ENCODE peak calls at places on chromosomes 6 and 20, in nine cellular contexts. X, Y, M, J, K, V, R, U and C are unnamed samples.
A peak's percentile ranks its signal among the peaks of the same experiment; 100 is the strongest.

GRCh38 chr6:3789896-3790558 is 38.5 kb upstream of the PXDC1 start:
- DNase-seq in V (no peak), K (no peak), U (no peak), Y (no peak), R (no peak), M (no peak), X (no peak), J (no peak), C (no peak)

GRCh38 chr20:35286077-35286898 is 1.7 kb upstream of the EIF6 start:
- DNase-seq in V (no peak), Y (no peak), M (no peak), K (no peak), R (no peak), J (no peak), U (no peak), X (no peak), C (no peak)

GRCh38 chr6:134060491-134061106 is 8.2 kb upstream of the SLC2A12 start:
- DNase-seq in X (no peak), Y (no peak), U (peak; percentile 66), K (peak; percentile 77), M (peak; percentile 70), J (no peak), R (peak; percentile 8), V (no peak), C (no peak)

GRCh38 chr6:5898102-5898501 is 108.6 kb downstream of the NRN1 start:
- DNase-seq in X (no peak), V (no peak), J (no peak), U (no peak), Y (no peak), R (no peak), K (no peak), M (no peak), C (no peak)

GRCh38 chr6:17015551-17016381 is 86.1 kb upstream of the STMND1 start:
- DNase-seq in M (peak; percentile 75), V (no peak), Y (no peak), U (peak; percentile 26), R (no peak), K (peak; percentile 39), J (no peak), X (no peak), C (no peak)

GRCh38 chr6:72826744-72827438 is 205.0 kb downstream of the KCNQ5 start:
- DNase-seq in V (no peak), Y (no peak), M (no peak), R (peak; percentile 51), J (no peak), K (peak; percentile 88), X (no peak), U (peak; percentile 50), C (no peak)

GRCh38 chr6:148969679-148970078 is 222.8 kb downstream of the UST start:
- DNase-seq in X (no peak), V (no peak), J (peak; percentile 92), K (no peak), U (peak; percentile 74), M (peak; percentile 54), R (peak; percentile 5), Y (peak; percentile 66), C (no peak)

GRCh38 chr6:47202638-47203037 is 107.1 kb downstream of the TNFRSF21 start:
- DNase-seq in K (no peak), M (no peak), V (no peak), J (no peak), U (no peak), Y (no peak), R (no peak), X (no peak), C (no peak)

GRCh38 chr6:108635505-108636226 is 74.9 kb downstream of the FOXO3 start:
- DNase-seq in M (no peak), K (no peak), U (no peak), Y (no peak), R (no peak), X (peak; percentile 34), J (no peak), V (no peak), C (no peak)

GRCh38 chr20:51531141-51531710 is 11.3 kb downstream of the NFATC2 start:
- DNase-seq in R (no peak), M (no peak), K (no peak), Y (no peak), X (no peak), J (no peak), V (no peak), U (no peak), C (no peak)

GRCh38 chr20:52268184-52268583 is 76.6 kb upstream of the ZFP64 start:
- DNase-seq in J (no peak), R (no peak), X (no peak), Y (no peak), V (peak; percentile 12), U (no peak), K (peak; percentile 6), M (no peak), C (no peak)

GRCh38 chr6:95949985-95950384 is 65.8 kb upstream of the FUT9 start:
- DNase-seq in K (no peak), X (no peak), M (no peak), R (no peak), Y (no peak), U (no peak), J (no peak), V (no peak), C (no peak)